ENCODE peak calls at places on chromosomes 12 and 14, in five cellular contexts. K is stimulated activated CD8-positive, alpha-beta memory T cell treated with anti-CD3 and anti-CD28 coated beads, Interleukin-4, amount 100 ng/mL, for 1 hour; Y is C1 segment of cervical spinal cord; V is pons; G is GM20000. M is an unnamed sample.
A peak's percentile ranks its signal among the peaks of the same experiment; 100 is the strongest.

GRCh38 chr12:13390381-13390856 is 193.9 kb downstream of the EMP1 start:
- DNase-seq in K (no peak), Y (peak; percentile 73), V (peak; percentile 83), G (no peak), M (peak; percentile 90)

GRCh38 chr14:60736494-60736893 is 1.9 kb downstream of the MNAT1 start:
- DNase-seq in K (no peak), Y (no peak), V (no peak), G (no peak), M (no peak)

GRCh38 chr12:113149361-113150150 is at the start of gene CFAP73:
- DNase-seq in K (no peak), Y (no peak), V (peak; percentile 36), G (no peak), M (peak; percentile 83)

GRCh38 chr12:8658361-8658760 is 4.3 kb downstream of the MFAP5 start:
- DNase-seq in K (no peak), Y (no peak), V (no peak), G (no peak), M (no peak)

GRCh38 chr14:91350483-91350812 is 67.2 kb downstream of the CCDC88C start:
- DNase-seq in K (no peak), Y (no peak), V (no peak), G (no peak), M (no peak)

GRCh38 chr12:1935700-1936378 is 17.4 kb upstream of the CACNA2D4 start:
- DNase-seq in K (no peak), Y (peak; percentile 64), V (peak; percentile 76), G (no peak), M (no peak)

GRCh38 chr12:65892905-65893304 is 68.6 kb downstream of the HMGA2 start:
- DNase-seq in K (no peak), Y (no peak), V (no peak), G (peak; percentile 20), M (peak; percentile 59)

GRCh38 chr14:64303471-64303917 is 9.3 kb upstream of the ESR2 start:
- DNase-seq in K (no peak), Y (no peak), V (peak; percentile 66), G (peak; percentile 70), M (no peak)

GRCh38 chr14:105532735-105533141 is 6.4 kb downstream of the TMEM121 start:
- DNase-seq in K (no peak), Y (no peak), V (no peak), G (peak; percentile 85), M (peak; percentile 64)

GRCh38 chr12:46519407-46519806 is 146.8 kb upstream of the SLC38A2 start:
- DNase-seq in K (no peak), Y (no peak), V (no peak), G (no peak), M (no peak)

GRCh38 chr14:26845106-26845818 is 247.4 kb upstream of the NOVA1 start:
- DNase-seq in K (no peak), Y (no peak), V (no peak), G (no peak), M (no peak)

GRCh38 chr14:80300351-80300750 is 89.0 kb upstream of the DIO2 start:
- DNase-seq in K (no peak), Y (no peak), V (no peak), G (no peak), M (no peak)

M was measured in SJCRH30.